ENCODE peak calls at places on chromosomes 11 and 22, in ten cellular contexts. D is esophagus muscularis mucosa, I is body of pancreas, G is IMR-90, K is uterus, F is adrenal gland, Y is ovary, N is A549, O is HCT116, V is heart left ventricle. C is an unnamed sample.

GRCh38 chr11:1305063-1305495 is 4.4 kb downstream of the TOLLIP start:
- DNase-seq in O (no peak), D (peak; percentile 91), F (no peak), G (no peak), Y (no peak), K (no peak), N (no peak), I (no peak), V (no peak), C (no peak)

GRCh38 chr11:61011239-61011870 is 39.9 kb downstream of the CD6 start:
- DNase-seq in F (peak; percentile 53), V (no peak), I (no peak), O (no peak), G (no peak), D (no peak), K (no peak), N (no peak), Y (no peak), C (no peak)

GRCh38 chr11:19724765-19725164 is 12.1 kb downstream of the NAV2 start:
- DNase-seq in O (no peak), V (no peak), Y (no peak), I (no peak), G (no peak), N (no peak), K (no peak), D (no peak), F (no peak), C (no peak)

GRCh38 chr11:128717581-128717980 is 23.7 kb downstream of the FLI1 start:
- DNase-seq in V (no peak), K (no peak), I (no peak), F (no peak), N (no peak), D (no peak), O (no peak), G (no peak), Y (no peak), C (no peak)

GRCh38 chr11:35223429-35223828 is 84.5 kb downstream of the CD44 start:
- DNase-seq in I (no peak), D (no peak), F (no peak), O (no peak), Y (no peak), N (no peak), G (peak; percentile 62), K (peak; percentile 78), V (no peak), C (no peak)

GRCh38 chr11:1305558-1306056 is 3.8 kb downstream of the TOLLIP start:
- DNase-seq in V (no peak), I (no peak), K (no peak), F (no peak), O (no peak), Y (no peak), D (no peak), G (no peak), N (no peak), C (no peak)

GRCh38 chr11:47946682-47947575 is 33.4 kb upstream of the PTPRJ start:
- DNase-seq in G (peak; percentile 95), N (peak; percentile 98), D (peak; percentile 92), V (peak; percentile 57), K (peak; percentile 86), F (peak; percentile 83), Y (peak; percentile 75), O (peak; percentile 84), I (peak; percentile 71), C (peak; percentile 67)

GRCh38 chr22:49239264-49240015 is 588.2 kb downstream of the BRD1 start:
- DNase-seq in I (no peak), Y (no peak), D (peak; percentile 83), G (no peak), K (peak; percentile 13), N (no peak), V (no peak), F (no peak), O (no peak), C (no peak)

DNA sequence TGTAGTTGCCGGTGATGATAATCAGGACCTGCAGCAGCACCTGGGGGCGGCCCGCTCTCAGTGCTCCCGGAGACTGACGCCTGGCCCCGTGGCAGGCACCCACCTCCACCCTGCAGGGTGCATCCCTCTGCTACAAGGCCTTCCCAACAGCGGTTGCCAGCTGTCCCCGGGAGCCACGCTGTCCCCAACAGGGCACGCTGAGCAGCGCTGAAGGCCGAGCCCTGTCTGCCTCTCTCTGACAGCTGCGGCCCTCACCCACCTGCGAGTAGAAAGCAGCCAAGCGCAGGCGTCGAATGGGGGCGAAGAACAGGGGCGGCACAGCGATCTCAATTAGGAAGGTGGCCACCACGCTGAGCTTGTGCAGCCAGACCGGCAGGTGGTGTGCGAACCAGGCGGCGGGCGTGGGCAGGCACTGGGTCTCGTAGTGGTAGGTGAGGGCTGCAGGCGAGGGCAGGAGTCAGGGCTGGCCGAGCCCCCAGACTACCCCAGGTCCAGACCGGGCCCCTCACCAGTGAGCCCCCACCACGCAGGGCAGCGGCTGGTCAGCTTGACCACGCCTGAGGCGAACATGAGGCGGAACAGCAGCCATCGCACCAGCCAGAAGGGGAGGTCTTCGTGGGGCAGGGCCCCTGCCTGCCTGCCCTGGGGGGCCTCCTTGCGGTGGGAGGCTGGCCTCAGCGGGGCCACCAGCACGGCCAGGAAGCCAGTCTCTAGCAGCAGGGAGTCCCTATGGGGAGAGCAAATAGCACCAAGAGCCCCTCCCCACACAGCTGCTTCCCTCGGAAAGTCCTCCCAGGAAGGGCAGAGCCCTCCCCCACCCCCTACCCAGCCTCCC is 1.5 kb downstream of the LMF2 start:
- DNase-seq in G (no peak), I (peak; percentile 85), F (peak; percentile 40), O (no peak), D (no peak), N (no peak), K (no peak), V (no peak), Y (no peak), C (no peak)
- TF ChIP-seq POLR2A in G (no peak), I (peak; percentile 48), F (no peak), O (no peak), D (no peak), N (no peak), K (no peak), V (no peak), Y (no peak), C (no peak)

DNA sequence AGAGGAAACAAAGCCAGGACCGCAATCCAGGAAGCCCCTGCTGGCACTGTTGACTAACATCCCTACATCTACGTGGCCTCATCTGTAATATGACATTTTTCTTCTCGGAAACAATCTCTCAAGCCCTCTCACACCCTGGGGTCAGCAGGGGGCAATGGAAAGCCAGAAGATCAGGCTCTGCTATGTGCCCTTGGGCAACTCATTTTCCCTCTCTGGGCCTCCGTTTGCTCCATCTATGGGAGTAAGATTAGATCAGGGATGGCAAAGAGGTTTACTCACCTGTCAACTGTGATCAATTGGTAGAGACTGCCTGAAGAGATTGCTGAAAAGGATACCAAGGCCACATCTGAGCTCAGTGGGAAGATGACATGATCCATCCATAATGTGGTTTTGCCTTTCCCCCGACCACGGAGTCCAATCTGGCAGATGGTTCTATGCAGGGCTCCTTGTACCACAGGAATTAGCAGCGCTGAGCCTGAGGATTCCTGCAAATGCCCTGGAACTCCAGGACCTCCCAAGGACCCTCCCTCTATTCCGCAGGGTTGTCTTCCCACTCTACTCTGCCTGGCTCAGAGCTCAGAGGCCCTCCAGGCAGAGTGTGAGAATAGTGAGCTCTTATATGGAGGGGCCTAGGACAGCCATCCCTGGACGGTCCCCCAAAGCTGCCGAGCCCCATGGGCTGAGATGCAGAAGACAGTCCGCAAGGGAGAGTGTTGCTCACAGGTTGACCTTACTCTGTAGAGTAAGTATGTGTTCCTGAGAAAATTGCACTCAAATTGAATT is 66.1 kb downstream of the CHST1 start:
- DNase-seq in D (no peak), I (no peak), V (no peak), G (no peak), Y (no peak), K (no peak), N (no peak), O (no peak), F (no peak), C (no peak)
- TF ChIP-seq CTCF in D (no peak), I (no peak), V (no peak), G (no peak), Y (no peak), K (no peak), N (no peak), O (no peak), F (no peak), C (no peak)

GRCh38 chr22:30607300-30607930 is 441 bp downstream of the TCN2 start:
- DNase-seq in G (no peak), Y (no peak), F (no peak), I (no peak), N (no peak), D (no peak), O (no peak), K (no peak), V (no peak), C (no peak)

GRCh38 chr22:30610299-30610698 is 3.3 kb downstream of the TCN2 start:
- DNase-seq in I (peak; percentile 65), K (no peak), F (peak; percentile 53), O (no peak), N (no peak), V (peak; percentile 45), G (no peak), Y (no peak), D (no peak), C (no peak)

GRCh38 chr22:30607939-30608338 is 965 bp downstream of the TCN2 start:
- DNase-seq in N (no peak), K (no peak), D (no peak), F (no peak), I (no peak), Y (no peak), V (no peak), O (no peak), G (no peak), C (no peak)

GRCh38 chr22:30611197-30611596 is 4.2 kb downstream of the TCN2 start:
- DNase-seq in O (no peak), F (no peak), K (no peak), Y (no peak), G (peak; percentile 26), I (no peak), D (no peak), N (no peak), V (no peak), C (no peak)

GRCh38 chr22:30609260-30610185 is 2.5 kb downstream of the TCN2 start:
- DNase-seq in V (peak; percentile 59), G (peak; percentile 86), Y (peak; percentile 55), D (no peak), N (peak; percentile 78), K (peak; percentile 55), I (peak; percentile 65), O (no peak), F (peak; percentile 75), C (no peak)
- TF ChIP-seq POLR2A in V (no peak), G (no peak), Y (no peak), D (no peak), N (no peak), K (no peak), I (no peak), O (no peak), F (peak; percentile 58), C (no peak)

GRCh38 chr22:37638351-37639069 is 959 bp upstream of the SH3BP1 start:
- DNase-seq in Y (no peak), F (no peak), D (no peak), G (no peak), I (no peak), O (no peak), V (no peak), N (no peak), K (no peak), C (no peak)

GRCh38 chr22:37636949-37637273 is 2.6 kb upstream of the SH3BP1 start:
- DNase-seq in G (no peak), I (no peak), Y (no peak), D (no peak), F (no peak), V (no peak), K (no peak), O (no peak), N (no peak), C (no peak)

GRCh38 chr22:37634505-37635002 is 4.9 kb upstream of the SH3BP1 start:
- DNase-seq in V (no peak), O (no peak), I (no peak), F (no peak), G (no peak), D (no peak), N (no peak), Y (no peak), K (no peak), C (no peak)

GRCh38 chr22:37635157-37635556 is 4.3 kb upstream of the SH3BP1 start:
- DNase-seq in K (no peak), V (no peak), Y (no peak), O (no peak), F (no peak), G (no peak), I (no peak), D (no peak), N (no peak), C (no peak)

DNA sequence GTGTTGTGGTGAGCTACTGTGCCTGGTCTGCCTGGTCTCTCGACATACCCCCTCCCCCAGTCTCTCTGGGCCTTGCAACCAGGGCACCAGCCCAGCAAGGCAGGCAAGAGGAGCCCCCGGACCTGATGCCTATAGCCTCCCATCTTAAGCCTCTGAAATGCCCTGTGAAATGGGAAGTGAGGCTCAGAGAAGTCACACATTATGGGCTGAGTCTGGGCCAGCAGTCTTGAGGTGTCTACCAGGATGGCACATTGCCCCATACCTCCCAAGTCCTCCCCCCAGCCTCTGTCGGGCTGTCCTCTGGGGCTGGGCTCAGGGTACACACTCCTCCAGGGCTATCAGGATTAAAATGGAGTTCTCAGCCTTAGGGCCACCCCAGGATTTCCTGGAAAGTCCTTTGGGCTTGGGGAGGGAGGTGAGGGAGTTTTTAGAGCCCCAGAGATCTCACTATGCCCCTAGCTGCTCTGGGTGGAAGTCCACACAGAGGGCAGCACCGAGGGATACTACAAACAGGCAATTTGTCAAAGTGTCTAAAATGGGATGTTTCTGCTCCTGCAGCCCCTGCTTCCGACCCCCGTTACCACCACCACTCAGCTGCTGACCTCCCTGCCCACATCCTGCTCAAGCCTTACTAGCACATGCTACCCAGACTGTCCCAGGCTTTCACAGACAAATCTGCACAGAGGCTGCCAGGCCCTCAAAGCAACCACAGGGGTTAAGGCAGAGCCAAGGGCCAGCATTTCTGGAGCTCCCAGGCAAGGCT is 3.1 kb upstream of the SH3BP1 start:
- DNase-seq in V (no peak), G (peak; percentile 75), K (no peak), O (no peak), D (no peak), Y (no peak), F (no peak), N (no peak), I (peak; percentile 34), C (no peak)
- TF ChIP-seq CTCF in V (no peak), G (peak; percentile 43), K (no peak), O (peak; percentile 29), D (no peak), Y (no peak), F (peak; percentile 19), N (no peak), I (no peak), C (no peak)

C was measured in breast epithelium.